ENCODE peak calls at places on chromosome 20, in five cellular contexts. One of them, this sample, is unnamed.
A peak's percentile ranks its signal among the peaks of the same experiment; 100 is the strongest.

GRCh38 chr20:3670511-3670910 is 7.3 kb upstream of the GFRA4 start:
- DNase-seq in IMR-90: peak; percentile 19
- DNase-seq in naive thymus-derived CD8-positive, alpha-beta T cell: no peak
- DNase-seq in H7: peak; percentile 77
- DNase-seq in esophagus squamous epithelium: no peak
- DNase-seq in this sample: no peak

GRCh38 chr20:21628800-21629199 is 76.7 kb upstream of the PAX1 start:
- DNase-seq in IMR-90: no peak
- DNase-seq in naive thymus-derived CD8-positive, alpha-beta T cell: no peak
- DNase-seq in H7: no peak
- DNase-seq in esophagus squamous epithelium: no peak
- DNase-seq in this sample: no peak

GRCh38 chr20:5714261-5715041 is 35.8 kb upstream of the SHLD1 start:
- DNase-seq in IMR-90: peak; percentile 24
- DNase-seq in naive thymus-derived CD8-positive, alpha-beta T cell: peak; percentile 92
- DNase-seq in H7: peak; percentile 35
- DNase-seq in esophagus squamous epithelium: no peak
- DNase-seq in this sample: no peak

GRCh38 chr20:23520185-23520584 is 29.3 kb downstream of the CST8 start:
- DNase-seq in IMR-90: no peak
- DNase-seq in naive thymus-derived CD8-positive, alpha-beta T cell: no peak
- DNase-seq in H7: no peak
- DNase-seq in esophagus squamous epithelium: no peak
- DNase-seq in this sample: no peak

GRCh38 chr20:63370623-63371176 is 9.6 kb upstream of the CHRNA4 start:
- DNase-seq in IMR-90: no peak
- DNase-seq in naive thymus-derived CD8-positive, alpha-beta T cell: no peak
- DNase-seq in H7: no peak
- DNase-seq in esophagus squamous epithelium: no peak
- DNase-seq in this sample: no peak

GRCh38 chr20:12177657-12178293 is 260.1 kb downstream of the BTBD3 start:
- DNase-seq in IMR-90: no peak
- DNase-seq in naive thymus-derived CD8-positive, alpha-beta T cell: no peak
- DNase-seq in H7: no peak
- DNase-seq in esophagus squamous epithelium: no peak
- DNase-seq in this sample: no peak

GRCh38 chr20:3765171-3765887 is 2.2 kb downstream of the ADISSP start:
- DNase-seq in IMR-90: no peak
- DNase-seq in naive thymus-derived CD8-positive, alpha-beta T cell: no peak
- DNase-seq in H7: peak; percentile 8
- DNase-seq in esophagus squamous epithelium: no peak
- DNase-seq in this sample: no peak

GRCh38 chr20:37901667-37902503 is 1.0 kb upstream of the VSTM2L start:
- DNase-seq in IMR-90: peak; percentile 60
- DNase-seq in naive thymus-derived CD8-positive, alpha-beta T cell: no peak
- DNase-seq in H7: peak; percentile 94
- DNase-seq in esophagus squamous epithelium: no peak
- DNase-seq in this sample: no peak

GRCh38 chr20:46998497-46999190 is 104.0 kb downstream of the EYA2 start:
- DNase-seq in IMR-90: no peak
- DNase-seq in naive thymus-derived CD8-positive, alpha-beta T cell: no peak
- DNase-seq in H7: peak; percentile 56
- DNase-seq in esophagus squamous epithelium: no peak
- DNase-seq in this sample: no peak

GRCh38 chr20:50283922-50284810 is 93.5 kb downstream of the CEBPB start:
- DNase-seq in IMR-90: peak; percentile 66
- DNase-seq in naive thymus-derived CD8-positive, alpha-beta T cell: no peak
- DNase-seq in H7: no peak
- DNase-seq in esophagus squamous epithelium: no peak
- DNase-seq in this sample: no peak

GRCh38 chr20:2342243-2342642 is 38.5 kb upstream of the TGM6 start:
- DNase-seq in IMR-90: no peak
- DNase-seq in naive thymus-derived CD8-positive, alpha-beta T cell: no peak
- DNase-seq in H7: no peak
- DNase-seq in esophagus squamous epithelium: no peak
- DNase-seq in this sample: no peak

GRCh38 chr20:25491446-25492038 is 84.1 kb downstream of the GINS1 start:
- DNase-seq in IMR-90: no peak
- DNase-seq in naive thymus-derived CD8-positive, alpha-beta T cell: no peak
- DNase-seq in H7: peak; percentile 47
- DNase-seq in esophagus squamous epithelium: no peak
- DNase-seq in this sample: no peak

GRCh38 chr20:6635034-6635736 is 132.3 kb upstream of the BMP2 start:
- DNase-seq in IMR-90: no peak
- DNase-seq in naive thymus-derived CD8-positive, alpha-beta T cell: no peak
- DNase-seq in H7: no peak
- DNase-seq in esophagus squamous epithelium: no peak
- DNase-seq in this sample: no peak